ENCODE peak calls at places on chromosomes 11 and 22, in nine cellular contexts. X is activated naive CD8-positive, alpha-beta T cell treated with anti-CD3 and anti-CD28 coated beads, Interleukin-2, amount 10 ng/mL, durations not matched to agents 7 days and 5 days; Y is NCI-H1930; P is heart right ventricle; M is activated T-cell treated with anti-CD3 and anti-CD28 coated beads for 1 hour; W is activated CD4-positive, CD25-positive, alpha-beta regulatory T cell; L is T-helper 1 cell; G is left colon; R is ovary. I is an unnamed sample.

GRCh38 chr11:119701591-119702260 is 27.3 kb downstream of the NECTIN1 start:
- DNase-seq in X (no peak), G (peak; percentile 35), R (no peak), Y (no peak), W (no peak), L (no peak), P (no peak), M (no peak), I (no peak)

GRCh38 chr11:104668797-104669463 is 229.3 kb downstream of the CASP12 start:
- DNase-seq in P (no peak), L (no peak), M (no peak), W (no peak), Y (no peak), G (no peak), X (no peak), R (no peak), I (no peak)

GRCh38 chr11:5367461-5368074 is 16.0 kb upstream of the OR51M1 start:
- DNase-seq in X (no peak), R (no peak), Y (no peak), G (no peak), M (no peak), W (no peak), P (no peak), L (no peak), I (no peak)

GRCh38 chr11:109552376-109552775 is 130.4 kb downstream of the C11orf87 start:
- DNase-seq in Y (no peak), W (no peak), G (no peak), M (no peak), P (no peak), X (no peak), R (no peak), L (no peak), I (no peak)

GRCh38 chr11:44958165-44958564 is 7.5 kb upstream of the TP53I11 start:
- DNase-seq in M (no peak), W (no peak), P (no peak), R (no peak), L (no peak), X (no peak), Y (no peak), G (peak; percentile 71), I (no peak)

GRCh38 chr11:128519353-128519752 is 68.0 kb downstream of the ETS1 start:
- DNase-seq in M (no peak), G (no peak), W (no peak), P (no peak), L (no peak), X (no peak), Y (no peak), R (no peak), I (no peak)

GRCh38 chr11:58941838-58942237 is 2.5 kb downstream of the GLYATL1 start:
- DNase-seq in P (no peak), W (no peak), R (no peak), G (no peak), Y (no peak), X (no peak), L (no peak), M (no peak), I (no peak)

GRCh38 chr22:38110863-38111852 is 674 bp upstream of the BAIAP2L2 start:
- DNase-seq in W (no peak), M (no peak), G (peak; percentile 73), P (no peak), Y (no peak), X (no peak), R (no peak), L (no peak), I (no peak)

GRCh38 chr11:132205496-132205895 is 835.1 kb downstream of the NTM start:
- DNase-seq in X (no peak), R (no peak), P (no peak), M (no peak), G (no peak), Y (no peak), W (no peak), L (no peak), I (no peak)

GRCh38 chr22:46064236-46064965 is 85.9 kb upstream of the PPARA start:
- DNase-seq in L (no peak), R (peak; percentile 47), Y (no peak), P (peak; percentile 12), M (no peak), G (peak; percentile 15), W (no peak), X (peak; percentile 7), I (peak; percentile 55)

GRCh38 chr11:130403301-130403804 is 25.1 kb downstream of the ADAMTS8 start:
- DNase-seq in P (peak; percentile 50), L (no peak), X (no peak), G (no peak), Y (no peak), W (no peak), M (no peak), R (peak; percentile 29), I (no peak)

GRCh38 chr11:78079232-78080083 is at the start of gene NDUFC2:
- DNase-seq in W (peak; percentile 25), G (peak; percentile 84), R (peak; percentile 78), X (peak; percentile 79), Y (peak; percentile 81), M (peak; percentile 51), L (peak; percentile 37), P (peak; percentile 82), I (peak; percentile 86)

GRCh38 chr11:45736424-45736823 is 68.5 kb upstream of the SLC35C1 start:
- DNase-seq in W (no peak), X (no peak), R (no peak), G (no peak), L (no peak), M (no peak), Y (no peak), P (no peak), I (no peak)

GRCh38 chr22:39731881-39732555 is 161.5 kb downstream of the CACNA1I start:
- DNase-seq in P (no peak), X (no peak), L (no peak), R (no peak), G (no peak), M (no peak), Y (no peak), W (no peak), I (no peak)

GRCh38 chr11:102323542-102324261 is 6.4 kb downstream of the BIRC3 start:
- DNase-seq in W (no peak), R (no peak), L (no peak), G (no peak), Y (no peak), X (no peak), M (no peak), P (no peak), I (no peak)

GRCh38 chr11:125036933-125037332 is 26.2 kb upstream of the SLC37A2 start:
- DNase-seq in R (no peak), G (no peak), W (no peak), X (no peak), Y (no peak), L (no peak), M (no peak), P (no peak), I (no peak)

GRCh38 chr11:2787816-2788750 is 88.3 kb upstream of the KCNQ1OT1 start:
- DNase-seq in X (peak; percentile 12), G (peak; percentile 12), M (no peak), L (no peak), R (peak; percentile 13), W (no peak), Y (no peak), P (peak; percentile 14), I (no peak)

GRCh38 chr22:30186048-30186447 is 60.5 kb downstream of the LIF start:
- DNase-seq in W (no peak), G (no peak), Y (peak; percentile 60), X (no peak), R (no peak), M (no peak), L (no peak), P (no peak), I (no peak)

GRCh38 chr11:15905815-15906214 is 450.5 kb downstream of the SOX6 start:
- DNase-seq in M (no peak), L (no peak), X (no peak), P (no peak), W (no peak), R (no peak), Y (no peak), G (no peak), I (no peak)

GRCh38 chr22:41770715-41771452 is 29.6 kb upstream of the CCDC134 start:
- DNase-seq in M (no peak), G (no peak), P (no peak), R (no peak), Y (no peak), W (no peak), X (no peak), L (no peak), I (no peak)

GRCh38 chr11:102760355-102761035 is 19.9 kb downstream of the MMP10 start:
- DNase-seq in X (no peak), Y (peak; percentile 50), W (no peak), L (no peak), R (no peak), M (no peak), G (no peak), P (no peak), I (no peak)

I was measured in activated effector memory CD4-positive, alpha-beta T cell treated with anti-CD3 and anti-CD28 coated beads, Interleukin-2, amount 50 U/mL, for 16 hours.